ENCODE peak calls at places on chromosome 4, in five cellular contexts. E is retinal pigment epithelial cell, R is lower leg skin, I is RWPE1, A is B cell. U is an unnamed sample.

GRCh38 chr4:79022529-79022928 is 83.3 kb upstream of the PAQR3 start:
- DNase-seq in E (no peak), R (no peak), I (no peak), A (no peak), U (no peak)

GRCh38 chr4:2289955-2290333 is 28.0 kb upstream of the MXD4 start:
- DNase-seq in E (no peak), R (no peak), I (no peak), A (no peak), U (no peak)

GRCh38 chr4:47855350-47855749 is 17.5 kb upstream of the CORIN start:
- DNase-seq in E (no peak), R (peak; percentile 69), I (no peak), A (no peak), U (no peak)

GRCh38 chr4:109414938-109415337 is 18.7 kb upstream of the SEC24B start:
- DNase-seq in E (no peak), R (no peak), I (no peak), A (no peak), U (no peak)

GRCh38 chr4:5044341-5044740 is 6.9 kb upstream of the STK32B start:
- DNase-seq in E (no peak), R (no peak), I (no peak), A (no peak), U (no peak)

GRCh38 chr4:156294577-156294976 is 340.9 kb upstream of the CTSO start:
- DNase-seq in E (peak; percentile 83), R (no peak), I (peak; percentile 2), A (no peak), U (no peak)

GRCh38 chr4:39565925-39566630 is 38.8 kb upstream of the UGDH start:
- DNase-seq in E (peak; percentile 21), R (no peak), I (peak; percentile 55), A (no peak), U (no peak)

GRCh38 chr4:147831452-147832192 is 99.7 kb downstream of the ARHGAP10 start:
- DNase-seq in E (no peak), R (peak; percentile 86), I (peak; percentile 82), A (no peak), U (no peak)

GRCh38 chr4:25500626-25501318 is 123.7 kb downstream of the ANAPC4 start:
- DNase-seq in E (no peak), R (no peak), I (no peak), A (no peak), U (no peak)

GRCh38 chr4:94516067-94516466 is 64.3 kb downstream of the PDLIM5 start:
- DNase-seq in E (no peak), R (no peak), I (peak; percentile 41), A (no peak), U (no peak)

GRCh38 chr4:7862561-7863200 is 77.0 kb downstream of the AFAP1 start:
- DNase-seq in E (no peak), R (no peak), I (no peak), A (no peak), U (no peak)

GRCh38 chr4:168900080-168900479 is 110.0 kb downstream of the CBR4 start:
- DNase-seq in E (no peak), R (peak; percentile 66), I (no peak), A (no peak), U (no peak)

GRCh38 chr4:44558206-44558605 is 93.2 kb downstream of the YIPF7 start:
- DNase-seq in E (no peak), R (no peak), I (no peak), A (no peak), U (no peak)

GRCh38 chr4:83335691-83336090 is 1.0 kb upstream of the HPSE start:
- DNase-seq in E (no peak), R (no peak), I (no peak), A (no peak), U (no peak)

GRCh38 chr4:24853142-24853541 is 57.8 kb downstream of the SOD3 start:
- DNase-seq in E (no peak), R (no peak), I (no peak), A (no peak), U (no peak)

GRCh38 chr4:174358823-174359222 is 75.1 kb downstream of the CEP44 start:
- DNase-seq in E (no peak), R (no peak), I (peak; percentile 42), A (no peak), U (no peak)

GRCh38 chr4:24594887-24595286 is 10.5 kb upstream of the DHX15 start:
- DNase-seq in E (no peak), R (no peak), I (no peak), A (no peak), U (no peak)

GRCh38 chr4:6762244-6762615 is 20.3 kb upstream of the KIAA0232 start:
- DNase-seq in E (no peak), R (no peak), I (no peak), A (no peak), U (no peak)

GRCh38 chr4:14880805-14881204 is 121.5 kb upstream of the CPEB2 start:
- DNase-seq in E (no peak), R (no peak), I (no peak), A (no peak), U (no peak)

GRCh38 chr4:114677346-114677979 is 78.9 kb downstream of the UGT8 start:
- DNase-seq in E (no peak), R (no peak), I (no peak), A (no peak), U (no peak)

GRCh38 chr4:57989430-57989829 is 879.2 kb upstream of the IGFBP7 start:
- DNase-seq in E (no peak), R (no peak), I (no peak), A (no peak), U (no peak)

GRCh38 chr4:1705732-1706131 is 6.4 kb downstream of the SLBP start:
- DNase-seq in E (no peak), R (no peak), I (no peak), A (no peak), U (no peak)

GRCh38 chr4:8419222-8420041 is 21.1 kb downstream of the ACOX3 start:
- DNase-seq in E (no peak), R (no peak), I (no peak), A (no peak), U (no peak)

GRCh38 chr4:169314906-169315305 is 44.1 kb upstream of the SH3RF1 start:
- DNase-seq in E (no peak), R (peak; percentile 37), I (peak; percentile 70), A (no peak), U (no peak)

GRCh38 chr4:73617256-73617655 is 3.0 kb downstream of the RASSF6 start:
- DNase-seq in E (no peak), R (no peak), I (no peak), A (no peak), U (no peak)

GRCh38 chr4:106080376-106080775 is 185.1 kb downstream of the NPNT start:
- DNase-seq in E (peak; percentile 82), R (no peak), I (no peak), A (no peak), U (no peak)

GRCh38 chr4:7653510-7654414 is 219.0 kb upstream of the PSAPL1 start:
- DNase-seq in E (no peak), R (no peak), I (no peak), A (no peak), U (no peak)

GRCh38 chr4:111773858-111774257 is 371.4 kb upstream of the FAM241A start:
- DNase-seq in E (peak; percentile 67), R (no peak), I (peak; percentile 6), A (no peak), U (no peak)

GRCh38 chr4:136637071-136637777 is 895.1 kb downstream of the PCDH18 start:
- DNase-seq in E (no peak), R (no peak), I (no peak), A (no peak), U (no peak)

GRCh38 chr4:127968565-127968964 is 3.4 kb downstream of the ABHD18 start:
- DNase-seq in E (no peak), R (no peak), I (no peak), A (no peak), U (no peak)
- TF ChIP-seq CTCF in E (no peak), R (no peak), I (no peak), A (no peak), U (no peak)

GRCh38 chr4:153576443-153576774 is 107.7 kb upstream of the TLR2 start:
- DNase-seq in E (no peak), R (no peak), I (no peak), A (no peak), U (no peak)
- TF ChIP-seq CTCF in E (no peak), R (no peak), I (no peak), A (no peak), U (no peak)

GRCh38 chr4:77952399-77952974 is 89.9 kb downstream of the MRPL1 start:
- DNase-seq in E (no peak), R (no peak), I (no peak), A (no peak), U (no peak)

GRCh38 chr4:77954690-77955089 is 92.1 kb downstream of the MRPL1 start:
- DNase-seq in E (no peak), R (no peak), I (no peak), A (no peak), U (no peak)

GRCh38 chr4:77950204-77950603 is 87.6 kb downstream of the MRPL1 start:
- DNase-seq in E (no peak), R (no peak), I (no peak), A (no peak), U (no peak)
- TF ChIP-seq CTCF in E (no peak), R (no peak), I (no peak), A (no peak), U (no peak)

GRCh38 chr4:183157215-183157614 is 58.2 kb downstream of the WWC2 start:
- DNase-seq in E (no peak), R (no peak), I (no peak), A (no peak), U (no peak)
- TF ChIP-seq CTCF in E (no peak), R (no peak), I (no peak), A (no peak), U (peak; percentile 6)

GRCh38 chr4:141860974-141861373 is 224.6 kb downstream of the IL15 start:
- DNase-seq in E (no peak), R (no peak), I (peak; percentile 7), A (no peak), U (no peak)
- TF ChIP-seq CTCF in E (no peak), R (no peak), I (no peak), A (no peak), U (no peak)

DNA sequence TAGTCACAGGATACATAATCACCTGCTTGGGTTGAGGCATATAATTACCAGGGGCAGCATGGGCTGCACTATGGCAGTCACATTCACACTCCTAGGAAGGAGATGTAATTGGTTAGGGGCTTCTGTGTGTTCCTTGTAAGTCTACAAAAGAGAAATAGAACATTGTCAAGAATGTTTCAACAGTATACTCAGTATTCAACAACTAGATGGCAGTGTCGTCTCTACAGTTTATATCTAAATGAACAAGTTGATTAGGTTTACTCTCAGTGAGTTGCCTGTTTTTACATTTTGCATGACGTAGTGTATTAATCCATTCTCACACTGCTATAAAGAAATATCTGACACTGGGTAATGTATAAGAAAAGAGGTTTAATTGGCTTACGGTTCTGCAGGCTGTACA is 50.5 kb upstream of the RAB33B start:
- DNase-seq in E (no peak), R (no peak), I (no peak), A (no peak), U (no peak)
- TF ChIP-seq CTCF in E (peak; percentile 15), R (no peak), I (no peak), A (no peak), U (no peak)

GRCh38 chr4:118206627-118207026 is 146.2 kb downstream of the PRSS12 start:
- DNase-seq in E (no peak), R (no peak), I (no peak), A (no peak), U (no peak)
- TF ChIP-seq CTCF in E (no peak), R (no peak), I (no peak), A (no peak), U (no peak)

GRCh38 chr4:42306221-42307109 is 90.8 kb upstream of the SHISA3 start:
- DNase-seq in E (no peak), R (no peak), I (no peak), A (no peak), U (no peak)

GRCh38 chr4:42302348-42302747 is 94.9 kb upstream of the SHISA3 start:
- DNase-seq in E (no peak), R (no peak), I (peak; percentile 20), A (no peak), U (no peak)
- TF ChIP-seq CTCF in E (peak; percentile 44), R (no peak), I (peak; percentile 25), A (no peak), U (peak; percentile 29)